ENCODE peak calls at places on chromosomes 13 and 19, in six cellular contexts. X is cardiac fibroblast, Y is dorsolateral prefrontal cortex, B is fibroblast of lung, V is Peyer's patch, Q is kidney epithelial cell. L is an unnamed sample.
A peak's percentile ranks its signal among the peaks of the same experiment; 100 is the strongest.

GRCh38 chr13:104831823-104832222 is 1703.6 kb downstream of the EFNB2 start:
- DNase-seq in X (no peak), Y (no peak), B (no peak), V (no peak), Q (no peak), L (no peak)

GRCh38 chr13:112245179-112245724 is 130.9 kb upstream of the SPACA7 start:
- DNase-seq in X (no peak), Y (peak; percentile 41), B (no peak), V (no peak), Q (no peak), L (no peak)

GRCh38 chr19:50362030-50362412 is 3.4 kb downstream of the NAPSA start:
- DNase-seq in X (no peak), Y (no peak), B (no peak), V (no peak), Q (no peak), L (no peak)

GRCh38 chr19:10143700-10144099 is 24.0 kb upstream of the EIF3G start:
- DNase-seq in X (no peak), Y (no peak), B (no peak), V (no peak), Q (no peak), L (no peak)

GRCh38 chr19:40341601-40342482 is 6.4 kb downstream of the C19orf47 start:
- DNase-seq in X (peak; percentile 32), Y (no peak), B (no peak), V (no peak), Q (no peak), L (peak; percentile 22)

GRCh38 chr19:41205995-41206394 is 13.0 kb downstream of the CYP2S1 start:
- DNase-seq in X (no peak), Y (no peak), B (no peak), V (no peak), Q (no peak), L (no peak)

GRCh38 chr19:12668937-12669271 is 2.3 kb downstream of the WDR83 start:
- DNase-seq in X (peak; percentile 64), Y (peak; percentile 64), B (peak; percentile 67), V (no peak), Q (no peak), L (peak; percentile 64)

GRCh38 chr13:28584873-28585317 is 74.0 kb upstream of the POMP start:
- DNase-seq in X (peak; percentile 15), Y (no peak), B (peak; percentile 67), V (no peak), Q (peak; percentile 10), L (peak; percentile 79)

GRCh38 chr13:25886438-25887214 is 165.2 kb downstream of the SHISA2 start:
- DNase-seq in X (peak; percentile 51), Y (no peak), B (peak; percentile 92), V (no peak), Q (peak; percentile 83), L (peak; percentile 12)

GRCh38 chr19:15532779-15533521 is 24.6 kb downstream of the CYP4F22 start:
- DNase-seq in X (no peak), Y (no peak), B (no peak), V (no peak), Q (no peak), L (peak; percentile 5)

GRCh38 chr13:108911807-108912206 is 282.4 kb downstream of the MYO16 start:
- DNase-seq in X (no peak), Y (no peak), B (no peak), V (no peak), Q (no peak), L (no peak)

GRCh38 chr13:99316657-99317244 is 9.6 kb upstream of the GPR183 start:
- DNase-seq in X (no peak), Y (no peak), B (peak; percentile 72), V (no peak), Q (no peak), L (no peak)

GRCh38 chr13:60274664-60275063 is 110.9 kb upstream of the DIAPH3 start:
- DNase-seq in X (no peak), Y (no peak), B (no peak), V (no peak), Q (no peak), L (no peak)

GRCh38 chr19:45153339-45154063 is 7.3 kb downstream of the NKPD1 start:
- DNase-seq in X (peak; percentile 61), Y (no peak), B (peak; percentile 51), V (no peak), Q (no peak), L (peak; percentile 26)

GRCh38 chr13:112760440-112760839 is 70.6 kb downstream of the ATP11A start:
- DNase-seq in X (peak; percentile 50), Y (no peak), B (peak; percentile 35), V (no peak), Q (no peak), L (no peak)

GRCh38 chr13:26557393-26558073 is at the start of gene WASF3:
- DNase-seq in X (peak; percentile 95), Y (peak; percentile 94), B (peak; percentile 90), V (peak; percentile 84), Q (peak; percentile 56), L (peak; percentile 93)

GRCh38 chr13:109141716-109142115 is 512.3 kb downstream of the MYO16 start:
- DNase-seq in X (no peak), Y (no peak), B (no peak), V (no peak), Q (no peak), L (no peak)

GRCh38 chr13:99982021-99982740 is 597 bp downstream of the ZIC2 start:
- DNase-seq in X (no peak), Y (no peak), B (peak; percentile 35), V (peak; percentile 54), Q (no peak), L (no peak)

GRCh38 chr13:71499944-71500514 is 367.0 kb downstream of the DACH1 start:
- DNase-seq in X (no peak), Y (no peak), B (no peak), V (no peak), Q (no peak), L (no peak)
- TF ChIP-seq CTCF in X (no peak), Y (no peak), B (no peak), V (no peak), Q (no peak), L (no peak)

GRCh38 chr19:496333-496634 is at the start of gene MADCAM1:
- DNase-seq in X (no peak), Y (no peak), B (no peak), V (no peak), Q (no peak), L (no peak)
- H3K4me3 ChIP-seq in X (no peak within 1 kb of the TSS), Y (no peak within 1 kb of the TSS), B (no peak within 1 kb of the TSS), V (no peak within 1 kb of the TSS), Q (no peak within 1 kb of the TSS), L (no peak within 1 kb of the TSS)

DNA sequence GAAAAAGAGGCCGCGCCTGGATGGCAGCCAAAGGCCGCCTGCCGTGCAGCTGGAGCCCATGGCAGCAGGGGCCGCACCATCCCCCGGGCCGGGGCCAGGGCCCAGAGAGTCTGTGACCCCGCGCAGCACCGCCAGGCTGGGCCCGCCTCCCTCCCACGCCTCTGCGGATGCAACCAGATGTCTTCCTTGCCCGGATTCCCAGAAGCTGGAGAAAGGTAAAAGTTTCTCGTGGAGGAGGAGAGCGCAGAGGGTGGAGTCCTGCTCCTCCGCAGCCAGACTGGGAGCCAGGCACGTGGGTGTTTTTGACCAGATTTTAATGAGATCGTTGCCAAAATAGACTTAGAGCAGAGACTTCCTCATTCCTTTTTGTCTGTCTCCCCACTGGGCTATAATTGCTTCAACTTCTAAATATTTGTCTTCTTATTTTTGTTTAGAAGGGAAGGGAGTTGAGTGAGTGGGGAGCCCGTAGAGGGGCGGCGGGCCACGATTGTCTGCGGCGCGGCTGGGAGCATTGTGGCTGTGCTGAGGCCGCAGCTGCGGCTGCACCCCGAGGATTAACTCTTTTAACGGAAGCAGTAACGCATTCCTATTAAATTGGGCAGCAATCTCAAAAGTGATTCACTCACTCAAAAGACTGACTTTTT is 22.8 kb upstream of the NDUFS7 start:
- DNase-seq in X (peak; percentile 92), Y (peak; percentile 84), B (peak; percentile 93), V (no peak), Q (no peak), L (peak; percentile 89)
- TF ChIP-seq CTCF in X (no peak), Y (no peak), B (no peak), V (no peak), Q (no peak), L (no peak)

GRCh38 chr19:46475976-46476375 is 4.6 kb upstream of the PNMA8A start:
- DNase-seq in X (no peak), Y (no peak), B (peak; percentile 60), V (no peak), Q (no peak), L (no peak)
- H3K4me3 ChIP-seq in X (no peak overlapping the region), Y (no peak overlapping the region), B (no peak overlapping the region), V (no peak overlapping the region), Q (no peak overlapping the region), L (no peak overlapping the region)

GRCh38 chr13:48975101-48975925 is at the start of gene FNDC3A:
- DNase-seq in X (peak; percentile 70), Y (peak; percentile 63), B (peak; percentile 71), V (peak; percentile 63), Q (no peak), L (peak; percentile 63)
- TF ChIP-seq CTCF in X (peak; percentile 15), Y (no peak), B (peak; percentile 25), V (peak; percentile 15), Q (peak; percentile 8), L (peak; percentile 29)

DNA sequence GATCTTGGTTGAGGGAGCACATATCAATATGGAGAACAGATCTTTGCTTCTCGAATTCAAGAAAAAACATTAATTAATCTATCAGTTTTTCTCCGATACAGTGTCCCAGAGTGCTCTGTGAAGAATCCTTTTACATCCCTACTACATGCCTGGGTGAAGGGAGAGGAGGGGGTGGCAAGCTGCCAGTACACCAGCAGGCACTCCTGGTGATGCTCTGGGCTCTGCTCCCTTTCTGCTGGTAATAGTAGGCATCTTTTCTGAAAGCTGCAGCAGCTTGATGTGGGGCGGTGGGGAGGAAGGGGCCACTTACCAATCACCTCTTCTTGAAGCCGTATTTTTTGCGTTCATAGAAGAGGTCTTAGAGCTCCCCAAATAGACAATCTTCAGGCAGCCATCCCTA is 30.7 kb downstream of the PBX4 start:
- DNase-seq in X (no peak), Y (no peak), B (no peak), V (no peak), Q (no peak), L (no peak)
- H3K4me3 ChIP-seq in X (no peak overlapping the region), Y (no peak overlapping the region), B (no peak overlapping the region), V (no peak overlapping the region), Q (no peak overlapping the region), L (no peak overlapping the region)

GRCh38 chr19:56637976-56638555 is 4.9 kb upstream of the SMIM17 start:
- DNase-seq in X (peak; percentile 69), Y (no peak), B (peak; percentile 81), V (no peak), Q (peak; percentile 1), L (peak; percentile 26)
- TF ChIP-seq CTCF in X (no peak), Y (no peak), B (no peak), V (no peak), Q (no peak), L (no peak)

DNA sequence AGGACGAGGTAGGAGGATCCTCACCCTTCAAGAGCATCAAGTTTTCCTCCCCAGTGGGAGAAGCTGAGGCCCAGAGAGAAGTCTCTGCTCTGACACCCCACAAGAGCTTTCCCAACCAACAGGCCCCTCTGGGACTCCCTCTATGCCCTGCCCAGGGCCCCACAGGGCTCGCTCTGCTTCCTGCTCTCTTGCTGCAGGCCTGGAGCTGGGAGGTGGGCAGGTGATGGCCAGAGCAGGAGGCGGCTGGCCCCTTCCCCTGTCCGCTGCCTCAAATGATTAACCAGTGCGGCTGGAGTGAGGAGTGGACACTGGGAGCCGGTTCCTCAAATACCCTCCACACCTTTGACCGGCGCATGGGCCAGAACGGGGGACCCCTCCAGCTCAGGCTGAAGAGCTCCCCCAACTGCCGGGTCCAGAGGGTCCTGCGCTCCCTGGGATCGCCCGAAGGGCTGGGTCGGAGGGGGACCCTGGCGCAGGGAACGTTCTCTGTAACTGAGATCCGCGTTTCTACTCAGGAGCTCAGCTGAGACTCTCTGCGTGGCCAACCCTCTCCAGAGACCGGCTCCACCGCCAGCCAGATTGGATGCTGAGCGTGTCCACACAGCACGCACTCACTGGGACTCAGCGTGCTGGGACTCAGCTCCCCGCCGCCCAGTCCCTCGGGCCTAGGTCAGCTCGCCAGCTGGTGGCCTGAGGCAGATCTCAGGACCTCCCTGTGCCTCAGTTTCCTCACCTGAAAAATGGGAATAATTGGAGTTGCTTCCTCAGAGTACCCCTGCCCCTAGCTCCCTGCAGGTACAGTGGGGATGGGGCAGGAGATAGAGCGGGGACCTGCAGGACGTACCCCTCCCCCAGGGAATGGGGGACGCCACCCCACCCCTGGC is 6.7 kb upstream of the ONECUT3 start:
- DNase-seq in X (peak; percentile 44), Y (no peak), B (peak; percentile 26), V (no peak), Q (no peak), L (peak; percentile 7)
- H3K4me3 ChIP-seq in X (no peak overlapping the region), Y (no peak overlapping the region), B (no peak overlapping the region), V (no peak overlapping the region), Q (no peak overlapping the region), L (no peak overlapping the region)

L was measured in AG10803.